ENCODE peak calls at places on chromosomes 7 and 10, in five cellular contexts. W is K562, R is HepG2, X is HCT116, O is GM12878. P is an unnamed sample.
A peak's percentile ranks its signal among the peaks of the same experiment; 100 is the strongest.

GRCh38 chr7:4018917-4019316 is 663.2 kb upstream of the FOXK1 start:
- DNase-seq in X (no peak), R (no peak), O (no peak), W (no peak), P (no peak)

GRCh38 chr10:17115683-17116082 is 13.9 kb downstream of the CUBN start:
- DNase-seq in W (peak; percentile 43), R (no peak), O (no peak), X (peak; percentile 18), P (no peak)

GRCh38 chr7:111090834-111091233 is at the start of gene LRRN3:
- DNase-seq in W (peak; percentile 8), O (no peak), X (no peak), R (no peak), P (no peak)

GRCh38 chr10:125848857-125849256 is 25.5 kb downstream of the BCCIP start:
- DNase-seq in O (no peak), R (no peak), W (no peak), X (no peak), P (no peak)

GRCh38 chr10:42987121-42987541 is 89.7 kb upstream of the RET start:
- DNase-seq in R (no peak), X (no peak), O (no peak), W (no peak), P (no peak)

GRCh38 chr7:40673285-40673684 is 538.5 kb downstream of the SUGCT start:
- DNase-seq in W (no peak), O (no peak), X (no peak), R (no peak), P (no peak)

GRCh38 chr7:81574723-81575326 is 195.0 kb downstream of the HGF start:
- DNase-seq in R (no peak), W (no peak), X (no peak), O (no peak), P (no peak)

GRCh38 chr10:79608505-79609375 is 2.0 kb upstream of the SFTPA1 start:
- DNase-seq in R (peak; percentile 46), W (peak; percentile 56), O (no peak), X (peak; percentile 24), P (no peak)

GRCh38 chr7:35286986-35287385 is 33.1 kb upstream of the TBX20 start:
- DNase-seq in W (no peak), O (no peak), R (no peak), X (no peak), P (no peak)

GRCh38 chr10:73248259-73248724 is 1.2 kb upstream of the DNAJC9 start:
- DNase-seq in X (no peak), O (no peak), R (no peak), W (peak; percentile 33), P (no peak)

GRCh38 chr10:116099031-116099430 is 174.0 kb downstream of the GFRA1 start:
- DNase-seq in R (no peak), W (no peak), O (no peak), X (no peak), P (no peak)

GRCh38 chr7:97130417-97131139 is 13.1 kb downstream of the SDHAF3 start:
- DNase-seq in W (peak; percentile 69), X (no peak), O (no peak), R (no peak), P (no peak)

GRCh38 chr10:80260295-80261243 is 28.9 kb downstream of the MAT1A start:
- DNase-seq in R (peak; percentile 48), W (peak; percentile 58), X (no peak), O (no peak), P (no peak)

GRCh38 chr10:126904807-126905686 is at the start of gene DOCK1:
- DNase-seq in O (no peak), X (peak; percentile 38), W (no peak), R (peak; percentile 37), P (no peak)

GRCh38 chr7:31890198-31890597 is 180.0 kb downstream of the PDE1C start:
- DNase-seq in R (no peak), X (no peak), O (peak; percentile 39), W (no peak), P (no peak)

GRCh38 chr7:114312649-114313048 is 102.0 kb upstream of the FOXP2 start:
- DNase-seq in O (no peak), W (no peak), X (no peak), R (no peak), P (no peak)

GRCh38 chr7:47400001-47400400 is 181.9 kb downstream of the TNS3 start:
- DNase-seq in R (no peak), X (no peak), O (no peak), W (no peak), P (no peak)

GRCh38 chr10:68145705-68146104 is 36.4 kb downstream of the MYPN start:
- DNase-seq in W (no peak), O (no peak), R (no peak), X (no peak), P (no peak)

GRCh38 chr7:148773344-148773743 is 74.6 kb downstream of the CUL1 start:
- DNase-seq in O (peak; percentile 11), X (no peak), R (no peak), W (no peak), P (no peak)

GRCh38 chr7:64946772-64947171 is 43.7 kb downstream of the ZNF273 start:
- DNase-seq in R (peak; percentile 27), X (no peak), O (no peak), W (peak; percentile 40), P (peak; percentile 59)

GRCh38 chr7:30931161-30931926 is 19.7 kb downstream of the AQP1 start:
- DNase-seq in X (no peak), O (no peak), W (no peak), R (no peak), P (no peak)

GRCh38 chr7:55474944-55475911 is 97.1 kb downstream of the VOPP1 start:
- DNase-seq in W (no peak), O (no peak), R (no peak), X (no peak), P (no peak)

GRCh38 chr10:119425102-119425880 is 117.2 kb downstream of the RGS10 start:
- DNase-seq in O (no peak), X (no peak), R (no peak), W (no peak), P (no peak)

GRCh38 chr7:5714657-5715337 is 66.7 kb downstream of the RNF216 start:
- DNase-seq in R (no peak), X (no peak), W (no peak), O (no peak), P (no peak)

GRCh38 chr10:120145107-120145506 is 252.6 kb downstream of the SEC23IP start:
- DNase-seq in X (no peak), O (no peak), W (peak; percentile 78), R (no peak), P (no peak)

GRCh38 chr7:128921866-128922440 is 11.4 kb upstream of the KCP start:
- DNase-seq in R (no peak), W (no peak), X (no peak), O (no peak), P (no peak)

GRCh38 chr10:72228318-72228751 is 12.3 kb upstream of the ASCC1 start:
- DNase-seq in W (no peak), R (no peak), X (no peak), O (no peak), P (no peak)

GRCh38 chr7:92762853-92763252 is 73.5 kb downstream of the CDK6 start:
- DNase-seq in X (no peak), R (no peak), O (no peak), W (no peak), P (no peak)

GRCh38 chr7:92763636-92764423 is 72.5 kb downstream of the CDK6 start:
- DNase-seq in R (peak; percentile 63), O (no peak), X (peak; percentile 90), W (peak; percentile 68), P (peak; percentile 94)

GRCh38 chr7:92766461-92767003 is 69.8 kb downstream of the CDK6 start:
- DNase-seq in X (no peak), R (peak; percentile 53), O (no peak), W (no peak), P (no peak)

GRCh38 chr7:92767427-92767826 is 68.9 kb downstream of the CDK6 start:
- DNase-seq in R (no peak), W (no peak), O (no peak), X (no peak), P (no peak)

GRCh38 chr7:92765725-92766124 is 70.6 kb downstream of the CDK6 start:
- DNase-seq in O (no peak), R (no peak), W (no peak), X (peak; percentile 66), P (no peak)
- H3K4me1 ChIP-seq in O (peaks cover 17% of the 10 kb centered on the region), R (peaks cover 52% of the 10 kb centered on the region), W (peaks cover 12% of the 10 kb centered on the region), X (peaks cover 52% of the 10 kb centered on the region), P (peaks cover 1% of the 10 kb centered on the region)

DNA sequence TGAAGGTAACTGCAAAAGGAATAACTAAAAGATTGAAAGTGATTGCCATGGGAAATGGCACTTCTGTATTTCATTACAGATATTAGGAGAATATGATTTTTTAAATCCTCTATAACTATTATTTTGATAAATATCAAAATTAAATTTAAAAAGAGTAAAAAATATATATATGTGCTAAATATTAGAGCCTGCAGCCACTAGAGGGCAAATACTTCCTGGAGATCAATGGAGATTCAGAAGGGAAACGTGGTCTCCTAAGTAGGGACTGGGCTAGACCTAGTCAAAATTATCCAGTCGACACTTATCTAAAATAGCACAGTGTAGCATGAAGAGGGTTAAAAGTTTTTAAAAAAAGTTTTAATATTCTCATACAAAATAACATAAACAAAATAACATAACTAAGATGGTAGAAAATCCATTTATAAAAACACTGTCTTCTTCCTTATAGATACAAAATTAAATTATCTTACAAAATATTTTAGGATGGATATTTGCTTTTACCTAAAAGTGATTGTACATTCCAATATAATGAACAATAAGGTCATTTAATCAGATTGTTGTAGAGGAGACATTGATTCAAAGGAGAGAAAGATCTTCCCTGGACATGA is 434.3 kb downstream of the MDFIC start:
- DNase-seq in X (peak; percentile 21), W (peak; percentile 3), O (no peak), R (peak; percentile 9), P (no peak)
- TF ChIP-seq ZNF274 in X (no peak), W (no peak), O (no peak), R (no peak), P (no peak)

GRCh38 chr7:66631471-66631870 is 2.8 kb downstream of the KCTD7 start:
- DNase-seq in X (no peak), R (no peak), W (no peak), O (no peak), P (no peak)
- H3K4me1 ChIP-seq in X (peaks cover 13% of the 10 kb centered on the region), R (peaks cover 26% of the 10 kb centered on the region), W (peaks cover 14% of the 10 kb centered on the region), O (peaks cover 56% of the 10 kb centered on the region), P (peaks cover 7% of the 10 kb centered on the region)

GRCh38 chr10:98353105-98353504 is 61.9 kb downstream of the PYROXD2 start:
- DNase-seq in O (no peak), W (no peak), R (no peak), X (no peak), P (no peak)

GRCh38 chr10:98346847-98347246 is 68.1 kb downstream of the PYROXD2 start:
- DNase-seq in O (no peak), R (no peak), X (no peak), W (no peak), P (no peak)

GRCh38 chr10:98354491-98354890 is 60.5 kb downstream of the PYROXD2 start:
- DNase-seq in R (no peak), W (no peak), X (no peak), O (no peak), P (no peak)

GRCh38 chr10:98349508-98349922 is 65.5 kb downstream of the PYROXD2 start:
- DNase-seq in O (no peak), R (no peak), W (no peak), X (no peak), P (no peak)

DNA sequence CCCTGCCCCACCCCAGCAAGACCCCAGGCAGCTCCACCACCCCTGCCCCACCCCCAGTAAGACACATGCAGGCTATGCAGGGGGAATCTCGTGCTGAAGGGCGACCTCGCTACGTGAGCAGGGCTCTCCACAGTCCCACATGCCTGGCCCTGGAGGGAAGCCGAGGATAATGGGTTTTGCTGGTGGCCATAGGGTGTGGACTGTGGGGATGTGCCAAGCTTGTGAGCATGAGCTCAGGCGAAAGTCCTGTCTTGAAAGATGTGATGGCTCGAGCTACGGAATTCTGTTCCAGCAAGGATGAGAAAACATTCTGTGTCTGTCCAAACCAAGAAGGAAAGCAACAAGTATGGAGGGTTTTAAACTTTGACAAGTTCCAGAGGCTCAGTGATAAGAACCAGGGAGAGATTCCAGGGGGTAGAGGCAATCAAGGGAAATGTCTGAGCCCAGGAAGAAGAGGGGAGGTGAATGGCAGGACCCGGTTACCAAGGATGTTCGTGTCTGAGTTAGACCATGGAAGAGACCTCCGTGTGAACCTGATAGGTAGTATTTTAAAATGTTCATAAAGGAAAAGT is 63.1 kb downstream of the PYROXD2 start:
- DNase-seq in O (no peak), W (no peak), R (no peak), X (no peak), P (no peak)
- TF ChIP-seq ZNF274 in O (no peak), W (no peak), R (no peak), X (no peak), P (no peak)

P was measured in NT2/D1.